ENCODE peak calls at places on chromosomes 2 and 18, in ten cellular contexts. One of them, this sample, is unnamed. For H3K27me3, the result is how much of the 10 kb centered on the place peaks cover.

GRCh38 chr18:21853972-21854563 is 113.5 kb downstream of the MIB1 start:
- DNase-seq in SK-N-SH: no peak
- DNase-seq in psoas muscle: no peak
- DNase-seq in heart right ventricle: no peak
- DNase-seq in hepatocyte: no peak
- DNase-seq in sigmoid colon: no peak
- DNase-seq in HCT116: no peak
- DNase-seq in fibroblast of lung: peak
- DNase-seq in PC-3: no peak
- DNase-seq in transverse colon: no peak
- DNase-seq in this sample: no peak

GRCh38 chr2:238978507-238978906 is 130.6 kb downstream of the TWIST2 start:
- DNase-seq in HCT116: no peak
- DNase-seq in hepatocyte: no peak
- DNase-seq in fibroblast of lung: no peak
- DNase-seq in psoas muscle: no peak
- DNase-seq in sigmoid colon: no peak
- DNase-seq in SK-N-SH: no peak
- DNase-seq in heart right ventricle: no peak
- DNase-seq in transverse colon: no peak
- DNase-seq in PC-3: no peak
- DNase-seq in this sample: no peak

GRCh38 chr2:23503097-23503496 is 118.1 kb downstream of the KLHL29 start:
- DNase-seq in fibroblast of lung: no peak
- DNase-seq in heart right ventricle: no peak
- DNase-seq in transverse colon: no peak
- DNase-seq in hepatocyte: no peak
- DNase-seq in sigmoid colon: no peak
- DNase-seq in psoas muscle: no peak
- DNase-seq in SK-N-SH: no peak
- DNase-seq in PC-3: no peak
- DNase-seq in HCT116: no peak
- DNase-seq in this sample: no peak

GRCh38 chr2:156562136-156562535 is 126.0 kb downstream of the GPD2 start:
- DNase-seq in HCT116: no peak
- DNase-seq in sigmoid colon: no peak
- DNase-seq in transverse colon: no peak
- DNase-seq in fibroblast of lung: no peak
- DNase-seq in psoas muscle: no peak
- DNase-seq in heart right ventricle: no peak
- DNase-seq in hepatocyte: no peak
- DNase-seq in PC-3: no peak
- DNase-seq in SK-N-SH: no peak
- DNase-seq in this sample: no peak

GRCh38 chr2:38158361-38159128 is 82.6 kb upstream of the CYP1B1 start:
- DNase-seq in psoas muscle: no peak
- DNase-seq in SK-N-SH: no peak
- DNase-seq in transverse colon: no peak
- DNase-seq in sigmoid colon: no peak
- DNase-seq in HCT116: no peak
- DNase-seq in PC-3: no peak
- DNase-seq in heart right ventricle: no peak
- DNase-seq in fibroblast of lung: peak
- DNase-seq in hepatocyte: no peak
- DNase-seq in this sample: no peak

GRCh38 chr18:77379976-77380375 is 130.3 kb downstream of the GALR1 start:
- DNase-seq in sigmoid colon: no peak
- DNase-seq in transverse colon: no peak
- DNase-seq in psoas muscle: no peak
- DNase-seq in hepatocyte: no peak
- DNase-seq in heart right ventricle: no peak
- DNase-seq in HCT116: no peak
- DNase-seq in PC-3: no peak
- DNase-seq in fibroblast of lung: no peak
- DNase-seq in SK-N-SH: no peak
- DNase-seq in this sample: no peak

GRCh38 chr2:46859482-46859881 is 56.1 kb downstream of the MCFD2 start:
- DNase-seq in sigmoid colon: no peak
- DNase-seq in psoas muscle: no peak
- DNase-seq in hepatocyte: no peak
- DNase-seq in PC-3: no peak
- DNase-seq in transverse colon: no peak
- DNase-seq in fibroblast of lung: no peak
- DNase-seq in SK-N-SH: no peak
- DNase-seq in heart right ventricle: no peak
- DNase-seq in HCT116: no peak
- DNase-seq in this sample: no peak

GRCh38 chr2:36655456-36655855 is 41.1 kb upstream of the VIT start:
- DNase-seq in sigmoid colon: no peak
- DNase-seq in heart right ventricle: no peak
- DNase-seq in HCT116: no peak
- DNase-seq in psoas muscle: no peak
- DNase-seq in fibroblast of lung: peak
- DNase-seq in hepatocyte: no peak
- DNase-seq in SK-N-SH: no peak
- DNase-seq in PC-3: no peak
- DNase-seq in transverse colon: no peak
- DNase-seq in this sample: no peak

GRCh38 chr2:37459095-37459981 is 114.9 kb downstream of the QPCT start:
- DNase-seq in PC-3: peak
- DNase-seq in SK-N-SH: peak
- DNase-seq in fibroblast of lung: peak
- DNase-seq in sigmoid colon: no peak
- DNase-seq in transverse colon: no peak
- DNase-seq in heart right ventricle: no peak
- DNase-seq in psoas muscle: no peak
- DNase-seq in hepatocyte: no peak
- DNase-seq in HCT116: no peak
- DNase-seq in this sample: no peak

GRCh38 chr18:57621252-57621607 is 406 bp downstream of the NARS1 start:
- DNase-seq in SK-N-SH: peak
- DNase-seq in HCT116: no peak
- DNase-seq in psoas muscle: no peak
- DNase-seq in PC-3: peak
- DNase-seq in fibroblast of lung: no peak
- DNase-seq in transverse colon: no peak
- DNase-seq in hepatocyte: no peak
- DNase-seq in sigmoid colon: no peak
- DNase-seq in heart right ventricle: no peak
- DNase-seq in this sample: no peak

GRCh38 chr2:96321230-96322103 is 3.6 kb upstream of the ITPRIPL1 start:
- DNase-seq in transverse colon: peak
- DNase-seq in sigmoid colon: no peak
- DNase-seq in psoas muscle: peak
- DNase-seq in hepatocyte: peak
- DNase-seq in heart right ventricle: peak
- DNase-seq in HCT116: no peak
- DNase-seq in SK-N-SH: peak
- DNase-seq in fibroblast of lung: no peak
- DNase-seq in PC-3: peak
- DNase-seq in this sample: peak

GRCh38 chr2:133732982-133733670 is 164.9 kb upstream of the NCKAP5 start:
- DNase-seq in SK-N-SH: no peak
- DNase-seq in sigmoid colon: no peak
- DNase-seq in HCT116: no peak
- DNase-seq in PC-3: no peak
- DNase-seq in fibroblast of lung: no peak
- DNase-seq in heart right ventricle: no peak
- DNase-seq in hepatocyte: no peak
- DNase-seq in psoas muscle: no peak
- DNase-seq in transverse colon: no peak
- DNase-seq in this sample: no peak

GRCh38 chr2:56299166-56299806 is 115.5 kb downstream of the CCDC85A start:
- DNase-seq in hepatocyte: no peak
- DNase-seq in transverse colon: no peak
- DNase-seq in PC-3: no peak
- DNase-seq in SK-N-SH: no peak
- DNase-seq in sigmoid colon: no peak
- DNase-seq in fibroblast of lung: no peak
- DNase-seq in psoas muscle: no peak
- DNase-seq in HCT116: no peak
- DNase-seq in heart right ventricle: no peak
- DNase-seq in this sample: no peak

GRCh38 chr2:240968731-240969624 is 29.4 kb upstream of the SNED1 start:
- DNase-seq in SK-N-SH: peak
- DNase-seq in hepatocyte: no peak
- DNase-seq in fibroblast of lung: no peak
- DNase-seq in HCT116: no peak
- DNase-seq in sigmoid colon: no peak
- DNase-seq in transverse colon: no peak
- DNase-seq in psoas muscle: peak
- DNase-seq in heart right ventricle: peak
- DNase-seq in PC-3: no peak
- DNase-seq in this sample: no peak

GRCh38 chr18:48929951-48930713 is 20.6 kb downstream of the SMAD7 start:
- DNase-seq in sigmoid colon: peak
- DNase-seq in SK-N-SH: peak
- DNase-seq in psoas muscle: no peak
- DNase-seq in HCT116: no peak
- DNase-seq in transverse colon: peak
- DNase-seq in heart right ventricle: no peak
- DNase-seq in hepatocyte: peak
- DNase-seq in PC-3: no peak
- DNase-seq in fibroblast of lung: peak
- DNase-seq in this sample: no peak

GRCh38 chr18:3494569-3494968 is 44.6 kb downstream of the TGIF1 start:
- DNase-seq in hepatocyte: no peak
- DNase-seq in HCT116: no peak
- DNase-seq in psoas muscle: no peak
- DNase-seq in sigmoid colon: no peak
- DNase-seq in heart right ventricle: no peak
- DNase-seq in PC-3: no peak
- DNase-seq in SK-N-SH: no peak
- DNase-seq in transverse colon: no peak
- DNase-seq in fibroblast of lung: no peak
- DNase-seq in this sample: no peak

DNA sequence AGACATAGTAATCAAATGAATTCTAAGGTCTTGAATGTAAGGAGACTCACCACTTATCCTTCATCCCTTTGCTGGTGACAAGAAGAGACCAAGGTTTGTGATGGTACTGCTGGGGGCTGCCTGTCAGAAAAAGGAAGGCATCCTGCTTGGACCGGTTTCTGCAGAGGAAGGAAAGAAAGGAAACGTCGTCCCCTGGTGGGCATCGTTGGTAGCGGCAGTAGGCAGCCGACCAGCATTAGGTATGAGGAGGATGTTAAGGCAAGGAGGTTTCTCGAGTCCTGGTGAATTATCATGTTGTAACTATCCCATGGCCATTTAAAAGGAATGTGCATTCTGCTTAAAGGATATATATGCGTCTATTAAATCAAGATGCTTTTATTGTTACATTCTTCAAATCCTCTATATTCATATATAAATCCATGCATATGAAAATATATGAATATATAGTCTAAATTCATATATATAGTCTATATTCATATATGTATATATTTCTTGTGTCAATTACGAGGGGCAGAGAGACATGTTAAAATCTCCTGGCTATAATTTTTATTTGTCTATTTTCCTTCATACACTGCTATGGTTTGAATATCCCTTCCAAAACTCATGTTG is 94.4 kb upstream of the TGFA start:
- DNase-seq in transverse colon: peak
- DNase-seq in SK-N-SH: peak
- DNase-seq in fibroblast of lung: peak
- DNase-seq in HCT116: peak
- DNase-seq in psoas muscle: peak
- DNase-seq in hepatocyte: peak
- DNase-seq in PC-3: peak
- DNase-seq in heart right ventricle: peak
- DNase-seq in sigmoid colon: no peak
- DNase-seq in this sample: no peak
- TF ChIP-seq CTCF in transverse colon: peak
- TF ChIP-seq CTCF in SK-N-SH: peak
- TF ChIP-seq CTCF in fibroblast of lung: peak
- TF ChIP-seq CTCF in HCT116: peak
- TF ChIP-seq CTCF in psoas muscle: peak
- TF ChIP-seq CTCF in hepatocyte: peak
- TF ChIP-seq CTCF in PC-3: peak
- TF ChIP-seq CTCF in heart right ventricle: peak
- TF ChIP-seq CTCF in sigmoid colon: peak
- TF ChIP-seq CTCF in this sample: peak

DNA sequence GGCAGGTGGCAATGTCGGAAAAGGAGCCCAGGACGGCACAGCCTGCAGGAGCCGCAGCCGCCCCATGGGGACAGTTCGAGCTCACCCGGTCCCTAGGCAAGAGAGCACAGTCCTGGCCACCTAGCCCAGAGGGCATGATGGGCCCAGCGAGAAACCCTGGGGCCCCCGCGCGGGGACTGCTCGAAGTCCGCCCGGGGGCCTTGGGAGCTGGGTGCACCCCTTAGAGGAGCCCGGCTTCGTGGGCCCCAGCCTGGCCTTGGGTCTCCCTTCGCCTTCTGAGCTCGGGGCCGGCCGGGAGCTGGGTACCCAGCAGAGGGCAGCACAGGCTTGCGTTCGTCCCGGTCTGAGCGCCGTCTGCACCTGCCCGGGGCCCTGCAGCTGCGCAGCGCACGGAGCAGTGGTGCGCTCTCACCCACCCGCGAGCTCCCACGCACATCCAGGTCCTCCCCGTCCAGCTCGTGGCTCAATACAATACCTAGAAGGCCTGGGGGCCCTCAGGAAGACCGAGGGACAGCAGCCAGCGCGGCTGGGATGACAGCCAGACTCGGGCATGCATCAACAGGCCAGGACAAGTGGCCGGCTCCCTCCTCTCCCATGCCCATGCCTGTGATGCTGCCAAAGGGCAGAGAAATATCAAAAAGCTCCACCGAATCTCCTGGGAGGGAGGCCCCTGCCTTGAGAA is 96.2 kb upstream of the ZNF532 start:
- DNase-seq in SK-N-SH: peak
- DNase-seq in PC-3: peak
- DNase-seq in heart right ventricle: peak
- DNase-seq in psoas muscle: peak
- DNase-seq in transverse colon: peak
- DNase-seq in fibroblast of lung: peak
- DNase-seq in HCT116: peak
- DNase-seq in hepatocyte: peak
- DNase-seq in sigmoid colon: peak
- DNase-seq in this sample: peak
- H3K27me3 ChIP-seq in SK-N-SH: under half
- H3K27me3 ChIP-seq in PC-3: under half
- H3K27me3 ChIP-seq in heart right ventricle: under half
- H3K27me3 ChIP-seq in psoas muscle: under half
- H3K27me3 ChIP-seq in transverse colon: under half
- H3K27me3 ChIP-seq in fibroblast of lung: under half
- H3K27me3 ChIP-seq in HCT116: under half
- H3K27me3 ChIP-seq in hepatocyte: under half
- H3K27me3 ChIP-seq in sigmoid colon: under half
- H3K27me3 ChIP-seq in this sample: half or more

GRCh38 chr2:231935207-231935524 is 9.0 kb upstream of the NPPC start:
- DNase-seq in PC-3: no peak
- DNase-seq in HCT116: no peak
- DNase-seq in heart right ventricle: no peak
- DNase-seq in sigmoid colon: no peak
- DNase-seq in fibroblast of lung: no peak
- DNase-seq in psoas muscle: no peak
- DNase-seq in SK-N-SH: no peak
- DNase-seq in transverse colon: no peak
- DNase-seq in hepatocyte: peak
- DNase-seq in this sample: no peak
- TF ChIP-seq CTCF in PC-3: no peak
- TF ChIP-seq CTCF in HCT116: no peak
- TF ChIP-seq CTCF in heart right ventricle: no peak
- TF ChIP-seq CTCF in sigmoid colon: no peak
- TF ChIP-seq CTCF in fibroblast of lung: no peak
- TF ChIP-seq CTCF in psoas muscle: no peak
- TF ChIP-seq CTCF in SK-N-SH: no peak
- TF ChIP-seq CTCF in transverse colon: no peak
- TF ChIP-seq CTCF in hepatocyte: no peak
- TF ChIP-seq CTCF in this sample: no peak

GRCh38 chr2:100321881-100322820 is at the start of gene LONRF2:
- DNase-seq in SK-N-SH: peak
- DNase-seq in heart right ventricle: peak
- DNase-seq in PC-3: peak
- DNase-seq in sigmoid colon: no peak
- DNase-seq in transverse colon: no peak
- DNase-seq in fibroblast of lung: no peak
- DNase-seq in hepatocyte: peak
- DNase-seq in psoas muscle: peak
- DNase-seq in HCT116: no peak
- DNase-seq in this sample: peak
- H3K27me3 ChIP-seq in SK-N-SH: under half
- H3K27me3 ChIP-seq in heart right ventricle: under half
- H3K27me3 ChIP-seq in PC-3: half or more
- H3K27me3 ChIP-seq in sigmoid colon: under half
- H3K27me3 ChIP-seq in transverse colon: half or more
- H3K27me3 ChIP-seq in fibroblast of lung: under half
- H3K27me3 ChIP-seq in hepatocyte: half or more
- H3K27me3 ChIP-seq in psoas muscle: under half
- H3K27me3 ChIP-seq in HCT116: under half
- H3K27me3 ChIP-seq in this sample: under half